ENCODE peak calls at places on chromosomes 5 and 9, in seven cellular contexts. C is endothelial cell; L is left cardiac atrium; N is activated naive CD8-positive, alpha-beta T cell treated with anti-CD3 and anti-CD28 coated beads, Interleukin-2, amount 50 U/mL, for 24 hours; Q is activated T-helper 9 cell treated with anti-CD3 and anti-CD28 coated beads, Interleukin-2, amount 50 U/mL, for 16 hours; J is NCI-H2227 treated with DMSO at 0.1 percent for 48 hours; E is C1 segment of cervical spinal cord. P is an unnamed sample.

GRCh38 chr5:38360323-38361061 is 102.1 kb downstream of the EGFLAM start:
- DNase-seq in N (no peak), L (no peak), C (no peak), E (no peak), Q (no peak), J (no peak), P (no peak)

GRCh38 chr5:146698651-146699050 is 179.9 kb downstream of the PPP2R2B start:
- DNase-seq in J (no peak), N (no peak), E (no peak), L (no peak), Q (no peak), C (no peak), P (no peak)

GRCh38 chr5:96049398-96050272 is 88.0 kb upstream of the ELL2 start:
- DNase-seq in C (no peak), Q (no peak), J (no peak), E (no peak), L (no peak), N (no peak), P (no peak)

GRCh38 chr9:15977438-15977837 is 424.6 kb downstream of the CCDC171 start:
- DNase-seq in N (no peak), L (no peak), C (no peak), J (no peak), E (no peak), Q (no peak), P (no peak)

GRCh38 chr5:150485770-150486401 is 22.0 kb upstream of the NDST1 start:
- DNase-seq in C (peak; percentile 70), E (peak; percentile 61), N (peak; percentile 38), L (peak; percentile 86), Q (peak; percentile 5), J (no peak), P (peak; percentile 71)

GRCh38 chr5:45800331-45800730 is 104.2 kb upstream of the HCN1 start:
- DNase-seq in L (no peak), E (no peak), Q (no peak), C (no peak), J (no peak), N (no peak), P (no peak)

GRCh38 chr5:73443725-73444498 is 4.7 kb downstream of the FOXD1 start:
- DNase-seq in C (no peak), L (no peak), J (no peak), Q (no peak), N (no peak), E (no peak), P (no peak)

GRCh38 chr9:38638881-38639576 is 18.6 kb upstream of the ANKRD18A start:
- DNase-seq in E (no peak), J (no peak), Q (no peak), N (no peak), L (no peak), C (no peak), P (no peak)

GRCh38 chr9:37127018-37127417 is 6.6 kb downstream of the ZCCHC7 start:
- DNase-seq in C (no peak), J (no peak), L (no peak), Q (no peak), E (no peak), N (no peak), P (no peak)